ENCODE peak calls at places on chromosome 4, in ten cellular contexts. D is HCT116, S is Peyer's patch, O is H9, U is endodermal cell, R is pancreas, A is lower lobe of right lung, V is esophagus squamous epithelium, F is GM23338, N is body of pancreas. L is an unnamed sample.

GRCh38 chr4:6907658-6908191 is 1.9 kb upstream of the TBC1D14 start:
- DNase-seq in F (peak; percentile 78), N (peak; percentile 65), O (peak; percentile 71), A (peak; percentile 77), D (peak; percentile 21), V (no peak), S (peak; percentile 75), R (no peak), U (peak; percentile 84), L (peak; percentile 80)

GRCh38 chr4:38523524-38524448 is 140.2 kb upstream of the KLF3 start:
- DNase-seq in S (no peak), A (no peak), N (peak; percentile 24), D (no peak), O (no peak), R (no peak), U (no peak), F (no peak), V (no peak), L (no peak)

GRCh38 chr4:123737156-123737555 is 340.6 kb downstream of the SPRY1 start:
- DNase-seq in U (no peak), F (no peak), D (no peak), R (no peak), V (no peak), A (no peak), O (no peak), S (no peak), N (no peak), L (no peak)

GRCh38 chr4:61336911-61337310 is 136.8 kb downstream of the ADGRL3 start:
- DNase-seq in U (peak; percentile 81), O (peak; percentile 53), R (no peak), A (no peak), F (peak; percentile 69), V (no peak), D (no peak), S (no peak), N (no peak), L (no peak)

GRCh38 chr4:69054578-69055200 is 41.6 kb upstream of the UGT2B7 start:
- DNase-seq in O (no peak), N (peak; percentile 63), S (no peak), V (no peak), D (peak; percentile 13), U (no peak), R (no peak), F (no peak), A (no peak), L (no peak)

GRCh38 chr4:79673321-79673720 is 265.3 kb upstream of the GK2 start:
- DNase-seq in U (no peak), N (no peak), F (no peak), O (no peak), R (no peak), A (no peak), V (no peak), D (no peak), S (no peak), L (no peak)

GRCh38 chr4:141432000-141432712 is 204.2 kb upstream of the IL15 start:
- DNase-seq in D (no peak), R (no peak), F (no peak), N (no peak), S (no peak), U (no peak), V (no peak), O (no peak), A (no peak), L (no peak)

GRCh38 chr4:60655356-60655755 is 544.8 kb upstream of the ADGRL3 start:
- DNase-seq in A (no peak), R (no peak), S (no peak), V (no peak), O (no peak), D (no peak), F (no peak), U (no peak), N (no peak), L (no peak)

GRCh38 chr4:94911141-94911540 is 153.4 kb downstream of the BMPR1B start:
- DNase-seq in F (no peak), R (no peak), A (no peak), V (no peak), S (no peak), U (no peak), N (no peak), D (no peak), O (no peak), L (no peak)

GRCh38 chr4:4582653-4583052 is 40.8 kb upstream of the STX18 start:
- DNase-seq in V (no peak), F (peak; percentile 51), N (no peak), S (no peak), D (no peak), O (no peak), A (no peak), U (peak; percentile 69), R (no peak), L (no peak)

GRCh38 chr4:7323872-7324650 is 110.7 kb downstream of the PSAPL1 start:
- DNase-seq in S (no peak), R (no peak), V (no peak), D (peak; percentile 7), F (no peak), N (no peak), O (no peak), A (peak; percentile 24), U (no peak), L (no peak)

GRCh38 chr4:53674891-53675290 is 83.6 kb upstream of the LNX1 start:
- DNase-seq in S (no peak), U (no peak), D (no peak), A (no peak), R (no peak), N (no peak), V (no peak), F (no peak), O (no peak), L (no peak)

GRCh38 chr4:38193464-38193863 is 233.3 kb downstream of the PTTG2 start:
- DNase-seq in O (no peak), V (no peak), U (no peak), R (no peak), N (no peak), S (no peak), A (no peak), F (no peak), D (no peak), L (no peak)

GRCh38 chr4:128831526-128832252 is 22.2 kb downstream of the JADE1 start:
- DNase-seq in F (peak; percentile 58), A (no peak), R (no peak), O (peak; percentile 70), S (no peak), D (no peak), N (peak; percentile 27), U (peak; percentile 91), V (no peak), L (no peak)

DNA sequence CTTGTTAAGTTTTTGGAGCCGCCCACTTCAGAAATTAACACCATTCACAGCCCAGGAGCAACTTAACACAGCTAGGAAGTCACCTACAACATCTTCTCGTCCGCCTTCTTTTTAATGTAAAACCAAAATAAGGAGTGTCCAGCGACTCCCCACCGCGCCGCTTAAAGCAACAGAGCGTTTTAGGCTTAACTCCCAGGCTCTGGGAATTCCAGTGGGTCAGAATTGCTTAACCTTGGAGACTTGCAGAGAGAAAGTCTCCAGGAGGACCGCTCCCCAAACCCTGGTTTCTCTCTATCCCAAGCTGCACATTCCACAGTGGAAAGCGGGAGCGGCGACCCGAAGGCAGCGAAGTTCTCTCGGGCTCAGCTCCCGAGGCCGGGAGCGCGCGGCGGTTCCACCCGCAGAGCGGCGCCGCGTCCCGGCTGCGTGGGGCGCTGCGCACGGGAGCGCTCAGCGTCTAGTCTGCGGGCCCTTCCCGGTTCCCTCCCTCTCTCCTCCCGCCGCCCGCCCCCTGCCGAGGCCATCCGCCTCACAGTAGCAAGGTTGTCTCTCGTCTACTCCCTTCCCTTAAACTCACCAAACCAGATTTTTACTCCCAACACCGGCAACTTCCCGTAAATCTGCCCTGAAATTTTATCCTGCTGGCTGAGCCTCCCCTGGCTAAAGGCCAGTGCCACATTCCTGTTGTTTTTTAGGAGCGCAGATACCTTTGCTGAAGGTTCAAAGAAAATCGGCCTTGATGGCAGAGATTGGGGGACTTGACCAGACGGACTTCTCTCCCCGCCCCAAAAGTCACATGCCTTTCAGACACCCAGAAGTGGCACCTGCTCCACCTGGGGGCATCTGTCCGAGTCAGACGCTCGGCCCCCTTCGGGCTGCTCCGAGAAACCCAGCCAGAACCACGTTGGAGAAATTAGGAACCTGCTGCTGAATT is at the start of gene RBM47:
- DNase-seq in F (peak; percentile 97), O (peak; percentile 84), D (peak; percentile 50), A (peak; percentile 89), R (peak; percentile 87), N (peak; percentile 91), U (peak; percentile 94), S (peak; percentile 86), V (no peak), L (peak; percentile 94)
- H3K27ac ChIP-seq in F (peak within 1 kb of the TSS; percentile 96), O (peak within 1 kb of the TSS; percentile 85), D (peak within 1 kb of the TSS; percentile 96), A (peak within 1 kb of the TSS; percentile 97), R (peak within 1 kb of the TSS; percentile 84), N (peak within 1 kb of the TSS; percentile 86), U (peak within 1 kb of the TSS; percentile 34), S (peak within 1 kb of the TSS; percentile 87), V (peak within 1 kb of the TSS; percentile 94), L (peak within 1 kb of the TSS; percentile 93)

DNA sequence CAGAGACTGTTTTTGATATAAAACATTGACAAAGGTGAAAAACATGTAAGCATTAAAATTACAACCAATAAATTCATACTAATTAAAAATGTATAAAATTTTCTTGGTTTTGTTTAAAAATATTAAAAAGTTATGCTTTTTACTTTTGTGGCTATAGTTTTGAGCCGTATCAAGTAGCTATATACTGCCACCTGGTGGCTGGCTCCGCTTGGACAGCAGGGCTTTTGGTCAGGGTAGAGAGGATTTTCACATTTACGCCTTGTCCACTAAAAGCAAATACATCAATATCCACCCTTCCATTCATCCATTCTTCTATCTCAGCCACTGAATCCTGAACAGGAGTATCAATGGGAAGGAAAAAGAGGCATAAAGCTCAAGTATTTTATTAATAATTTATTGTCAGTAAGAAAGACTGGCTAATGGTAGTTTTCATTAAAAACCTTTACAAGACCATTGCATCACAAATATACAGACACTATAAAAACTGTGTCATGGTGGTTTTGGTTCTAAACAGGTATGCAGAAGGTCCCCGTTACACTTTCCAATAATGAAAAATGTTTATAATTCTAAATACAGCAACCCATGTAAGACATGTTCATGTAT is 32.1 kb upstream of the MTNR1A start:
- DNase-seq in A (peak; percentile 68), V (no peak), F (peak; percentile 75), R (peak; percentile 71), D (peak; percentile 21), N (peak; percentile 78), S (peak; percentile 64), U (peak; percentile 87), O (peak; percentile 42), L (peak; percentile 76)
- TF ChIP-seq CTCF in A (peak; percentile 92), V (peak; percentile 95), F (peak; percentile 86), R (peak; percentile 88), D (peak; percentile 74), N (peak; percentile 80), S (peak; percentile 81), U (peak; percentile 97), O (peak; percentile 96), L (peak; percentile 94)

DNA sequence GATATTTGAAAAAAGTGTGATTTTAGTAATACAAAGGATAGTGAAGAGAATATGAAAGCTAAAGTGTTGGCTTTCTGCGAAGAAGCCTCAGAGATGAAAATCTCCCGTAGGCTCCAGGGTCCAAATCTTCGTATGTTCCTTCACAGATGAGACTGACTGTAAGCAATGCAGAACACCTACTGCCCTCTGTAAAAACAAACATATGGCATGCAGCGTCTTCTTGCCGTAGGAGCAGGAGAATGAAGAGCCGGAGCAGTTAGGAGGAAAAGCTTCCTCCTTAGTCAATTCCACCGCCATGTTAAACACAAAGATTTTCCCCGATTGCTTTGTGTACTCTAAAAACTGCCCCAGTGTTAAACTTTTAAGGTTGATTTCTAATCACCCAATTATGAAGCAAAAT is 22.5 kb downstream of the RWDD4 start:
- DNase-seq in A (no peak), D (no peak), F (peak; percentile 27), N (peak; percentile 38), V (no peak), U (peak; percentile 51), S (no peak), R (no peak), O (no peak), L (no peak)
- H3K27ac ChIP-seq in A (peak overlapping the region; percentile 59), D (no peak overlapping the region), F (peak overlapping the region; percentile 62), N (peak overlapping the region; percentile 68), V (no peak overlapping the region), U (no peak overlapping the region), S (no peak overlapping the region), R (peak overlapping the region; percentile 39), O (peak overlapping the region; percentile 45), L (peak overlapping the region; percentile 18)

GRCh38 chr4:121696140-121696640 is 590 bp downstream of the ANXA5 start:
- DNase-seq in F (peak; percentile 60), U (no peak), O (no peak), S (peak; percentile 76), N (peak; percentile 81), A (peak; percentile 86), V (peak; percentile 16), D (no peak), R (peak; percentile 63), L (peak; percentile 90)
- TF ChIP-seq CTCF in F (no peak), U (peak; percentile 24), O (no peak), S (no peak), N (peak; percentile 25), A (peak; percentile 20), V (peak; percentile 24), D (no peak), R (no peak), L (peak; percentile 28)

L was measured in upper lobe of right lung.